ENCODE peak calls at places on chromosomes 1 and 21, in four cellular contexts. One of them, this sample, is unnamed.

GRCh38 chr21:36584980-36585940 is 105.3 kb upstream of the CLDN14 start:
- DNase-seq in cardiac septum: no peak
- DNase-seq in activated T-cell treated with anti-CD3 and anti-CD28 coated beads, Interleukin-2, amount 50 U/mL, for 1 hour: peak
- DNase-seq in activated CD4-positive, alpha-beta T cell treated with anti-CD3 and anti-CD28 coated beads for 36 hours: peak
- DNase-seq in this sample: peak

GRCh38 chr1:32447469-32448185 is 17.2 kb upstream of the ZBTB8B start:
- DNase-seq in cardiac septum: no peak
- DNase-seq in activated T-cell treated with anti-CD3 and anti-CD28 coated beads, Interleukin-2, amount 50 U/mL, for 1 hour: no peak
- DNase-seq in activated CD4-positive, alpha-beta T cell treated with anti-CD3 and anti-CD28 coated beads for 36 hours: no peak
- DNase-seq in this sample: no peak

GRCh38 chr1:85115933-85116332 is 67.6 kb upstream of the MCOLN3 start:
- DNase-seq in cardiac septum: no peak
- DNase-seq in activated T-cell treated with anti-CD3 and anti-CD28 coated beads, Interleukin-2, amount 50 U/mL, for 1 hour: no peak
- DNase-seq in activated CD4-positive, alpha-beta T cell treated with anti-CD3 and anti-CD28 coated beads for 36 hours: no peak
- DNase-seq in this sample: no peak

GRCh38 chr1:223771814-223772770 is 59.8 kb downstream of the CAPN2 start:
- DNase-seq in cardiac septum: no peak
- DNase-seq in activated T-cell treated with anti-CD3 and anti-CD28 coated beads, Interleukin-2, amount 50 U/mL, for 1 hour: no peak
- DNase-seq in activated CD4-positive, alpha-beta T cell treated with anti-CD3 and anti-CD28 coated beads for 36 hours: peak
- DNase-seq in this sample: no peak

GRCh38 chr1:189369612-189370011 is 1108.1 kb downstream of the BRINP3 start:
- DNase-seq in cardiac septum: no peak
- DNase-seq in activated T-cell treated with anti-CD3 and anti-CD28 coated beads, Interleukin-2, amount 50 U/mL, for 1 hour: no peak
- DNase-seq in activated CD4-positive, alpha-beta T cell treated with anti-CD3 and anti-CD28 coated beads for 36 hours: no peak
- DNase-seq in this sample: no peak

GRCh38 chr1:236002025-236002390 is 62.9 kb downstream of the NID1 start:
- DNase-seq in cardiac septum: no peak
- DNase-seq in activated T-cell treated with anti-CD3 and anti-CD28 coated beads, Interleukin-2, amount 50 U/mL, for 1 hour: no peak
- DNase-seq in activated CD4-positive, alpha-beta T cell treated with anti-CD3 and anti-CD28 coated beads for 36 hours: no peak
- DNase-seq in this sample: no peak

GRCh38 chr1:9437931-9438330 is 101.3 kb upstream of the SLC25A33 start:
- DNase-seq in cardiac septum: no peak
- DNase-seq in activated T-cell treated with anti-CD3 and anti-CD28 coated beads, Interleukin-2, amount 50 U/mL, for 1 hour: no peak
- DNase-seq in activated CD4-positive, alpha-beta T cell treated with anti-CD3 and anti-CD28 coated beads for 36 hours: no peak
- DNase-seq in this sample: no peak

GRCh38 chr1:245213066-245213465 is 58.3 kb downstream of the KIF26B start:
- DNase-seq in cardiac septum: peak
- DNase-seq in activated T-cell treated with anti-CD3 and anti-CD28 coated beads, Interleukin-2, amount 50 U/mL, for 1 hour: no peak
- DNase-seq in activated CD4-positive, alpha-beta T cell treated with anti-CD3 and anti-CD28 coated beads for 36 hours: no peak
- DNase-seq in this sample: no peak

GRCh38 chr21:26096972-26097371 is 73.6 kb downstream of the APP start:
- DNase-seq in cardiac septum: no peak
- DNase-seq in activated T-cell treated with anti-CD3 and anti-CD28 coated beads, Interleukin-2, amount 50 U/mL, for 1 hour: no peak
- DNase-seq in activated CD4-positive, alpha-beta T cell treated with anti-CD3 and anti-CD28 coated beads for 36 hours: no peak
- DNase-seq in this sample: no peak

GRCh38 chr21:46211376-46211775 is 17.2 kb downstream of the LSS start:
- DNase-seq in cardiac septum: peak
- DNase-seq in activated T-cell treated with anti-CD3 and anti-CD28 coated beads, Interleukin-2, amount 50 U/mL, for 1 hour: no peak
- DNase-seq in activated CD4-positive, alpha-beta T cell treated with anti-CD3 and anti-CD28 coated beads for 36 hours: no peak
- DNase-seq in this sample: no peak